ENCODE peak calls at places on chromosomes 13 and 19, in five cellular contexts. R is HAP-1; E is activated T-cell treated with anti-CD3 and anti-CD28 coated beads for 1 hour; H is left lung; J is stimulated activated naive B cell treated with anti-CD40 and anti-IgM and Interleukin-4, amounts not matched to agents 10 μg/mL and 1 μg/mL and 100 μg/mL, for 72 hours. O is an unnamed sample.

GRCh38 chr19:45499196-45500180 is 1.2 kb downstream of the PPM1N start:
- DNase-seq in R (peak), E (peak), H (peak), J (no peak), O (no peak)

GRCh38 chr19:2731181-2732117 is 8.4 kb downstream of the SLC39A3 start:
- DNase-seq in R (no peak), E (no peak), H (no peak), J (no peak), O (no peak)

GRCh38 chr19:48466571-48467325 is 2.4 kb upstream of the CYTH2 start:
- DNase-seq in R (no peak), E (no peak), H (peak), J (no peak), O (no peak)

GRCh38 chr19:50702870-50703829 is 16.5 kb downstream of the SHANK1 start:
- DNase-seq in R (no peak), E (no peak), H (no peak), J (no peak), O (no peak)

GRCh38 chr13:60334310-60334709 is 62.7 kb upstream of the TDRD3 start:
- DNase-seq in R (no peak), E (no peak), H (no peak), J (no peak), O (no peak)

GRCh38 chr19:41225238-41226052 is 6.4 kb downstream of the AXL start:
- DNase-seq in R (peak), E (no peak), H (no peak), J (no peak), O (no peak)

GRCh38 chr19:38658462-38659306 is 11.2 kb downstream of the ACTN4 start:
- DNase-seq in R (no peak), E (no peak), H (no peak), J (no peak), O (no peak)

GRCh38 chr19:48329167-48329891 is 4.0 kb downstream of the EMP3 start:
- DNase-seq in R (peak), E (peak), H (peak), J (peak), O (no peak)

GRCh38 chr13:97798171-97798821 is 155.2 kb upstream of the IPO5 start:
- DNase-seq in R (no peak), E (no peak), H (no peak), J (no peak), O (no peak)

GRCh38 chr19:55503447-55504251 is 15.4 kb downstream of the SSC5D start:
- DNase-seq in R (peak), E (peak), H (peak), J (peak), O (peak)

GRCh38 chr19:11025445-11025844 is 63.8 kb upstream of the LDLR start:
- DNase-seq in R (no peak), E (no peak), H (no peak), J (no peak), O (no peak)

GRCh38 chr13:114140909-114141255 is 8.5 kb upstream of the RASA3 start:
- DNase-seq in R (no peak), E (peak), H (peak), J (peak), O (no peak)

GRCh38 chr13:39749528-39749927 is 94.1 kb downstream of the COG6 start:
- DNase-seq in R (no peak), E (no peak), H (no peak), J (no peak), O (no peak)

GRCh38 chr19:47002853-47003610 is 16.6 kb upstream of the NPAS1 start:
- DNase-seq in R (no peak), E (no peak), H (no peak), J (no peak), O (no peak)

GRCh38 chr19:16034180-16034579 is 42.1 kb upstream of the TPM4 start:
- DNase-seq in R (no peak), E (no peak), H (no peak), J (no peak), O (no peak)